ENCODE peak calls at places on chromosome 11, in eight cellular contexts. M, H, D, V, S, G, L and O are unnamed samples. For H3K36me3, the result is how much of the 10 kb centered on the place peaks cover.

GRCh38 chr11:80958966-80959365 is 1518.1 kb upstream of the TENM4 start:
- DNase-seq in V (no peak), S (no peak), D (no peak), H (no peak), L (no peak), G (no peak), M (no peak), O (no peak)

GRCh38 chr11:6606471-6607189 is 3.1 kb downstream of the ILK start:
- DNase-seq in L (peak), V (peak), S (peak), H (peak), G (peak), D (peak), M (peak), O (peak)

GRCh38 chr11:118998822-118999221 is 884 bp downstream of the CENATAC start:
- DNase-seq in M (no peak), H (no peak), G (no peak), V (no peak), D (no peak), S (peak), L (peak), O (no peak)

GRCh38 chr11:116653206-116653605 is 119.6 kb downstream of the BUD13 start:
- DNase-seq in D (no peak), M (no peak), G (no peak), S (no peak), L (no peak), H (no peak), V (no peak), O (no peak)

GRCh38 chr11:26442131-26442530 is 110.2 kb downstream of the ANO3 start:
- DNase-seq in S (no peak), M (no peak), H (no peak), G (no peak), D (no peak), V (no peak), L (peak), O (no peak)

GRCh38 chr11:130178441-130178971 is 18.9 kb downstream of the ST14 start:
- DNase-seq in H (peak), L (peak), D (peak), M (no peak), V (no peak), G (no peak), S (no peak), O (no peak)

GRCh38 chr11:116730241-116730561 is 42.6 kb downstream of the BUD13 start:
- DNase-seq in L (no peak), H (no peak), S (no peak), V (peak), M (no peak), D (no peak), G (no peak), O (no peak)

GRCh38 chr11:130516868-130517505 is 68.5 kb downstream of the ADAMTS15 start:
- DNase-seq in V (no peak), L (no peak), S (no peak), G (no peak), H (no peak), D (no peak), M (no peak), O (no peak)

GRCh38 chr11:16335236-16335962 is 20.9 kb downstream of the SOX6 start:
- DNase-seq in V (no peak), L (no peak), S (no peak), H (no peak), M (no peak), D (no peak), G (no peak), O (no peak)

GRCh38 chr11:95143106-95143681 is 53.5 kb downstream of the ENDOD1 start:
- DNase-seq in D (no peak), H (no peak), M (no peak), L (no peak), V (no peak), G (no peak), S (no peak), O (no peak)

GRCh38 chr11:19970944-19971343 is 189.3 kb downstream of the DBX1 start:
- DNase-seq in G (no peak), S (no peak), L (no peak), H (no peak), M (no peak), V (no peak), D (no peak), O (no peak)

GRCh38 chr11:87368876-87369480 is 331.2 kb downstream of the TMEM135 start:
- DNase-seq in G (no peak), L (peak), H (no peak), M (no peak), D (no peak), S (peak), V (no peak), O (no peak)

GRCh38 chr11:116861539-116861938 is 24.1 kb upstream of the APOA1 start:
- DNase-seq in G (no peak), H (no peak), L (peak), V (no peak), M (no peak), S (peak), D (no peak), O (no peak)

GRCh38 chr11:106468091-106468490 is 390.6 kb downstream of the AASDHPPT start:
- DNase-seq in S (peak), V (no peak), M (no peak), D (no peak), G (no peak), H (no peak), L (peak), O (no peak)

GRCh38 chr11:102850973-102851745 is 7.8 kb upstream of the MMP3 start:
- DNase-seq in V (no peak), D (no peak), H (no peak), L (peak), G (no peak), M (no peak), S (no peak), O (no peak)

GRCh38 chr11:14425621-14426020 is 66.6 kb upstream of the RRAS2 start:
- DNase-seq in M (no peak), S (no peak), G (no peak), V (no peak), H (no peak), L (no peak), D (no peak), O (no peak)

GRCh38 chr11:102036757-102037156 is 10.5 kb upstream of the CFAP300 start:
- DNase-seq in M (no peak), S (no peak), V (no peak), G (no peak), D (no peak), H (no peak), L (no peak), O (no peak)

GRCh38 chr11:72751293-72752087 is 718 bp downstream of the ARAP1 start:
- DNase-seq in S (no peak), G (no peak), V (no peak), M (no peak), L (no peak), D (no peak), H (peak), O (no peak)

GRCh38 chr11:77819921-77820564 is 479 bp downstream of the RSF1 start:
- DNase-seq in D (peak), M (peak), G (peak), H (peak), V (peak), L (peak), S (peak), O (peak)

GRCh38 chr11:71477637-71478011 is 24.6 kb downstream of the NADSYN1 start:
- DNase-seq in V (no peak), H (peak), L (no peak), S (no peak), M (no peak), D (no peak), G (no peak), O (no peak)

GRCh38 chr11:26777276-26777939 is 55.5 kb upstream of the SLC5A12 start:
- DNase-seq in D (no peak), M (no peak), S (no peak), H (no peak), L (no peak), V (no peak), G (no peak), O (no peak)

GRCh38 chr11:24509114-24509513 is 12.3 kb downstream of the LUZP2 start:
- DNase-seq in V (no peak), H (no peak), D (no peak), M (no peak), G (no peak), L (peak), S (peak), O (no peak)

GRCh38 chr11:125168875-125169537 is 4.5 kb downstream of the PKNOX2 start:
- DNase-seq in H (no peak), G (no peak), L (no peak), V (no peak), M (no peak), D (no peak), S (no peak), O (no peak)

GRCh38 chr11:19766810-19767209 is 54.2 kb downstream of the NAV2 start:
- DNase-seq in M (no peak), L (no peak), D (no peak), V (no peak), G (no peak), H (no peak), S (no peak), O (no peak)

GRCh38 chr11:2537896-2538855 is 93.4 kb downstream of the KCNQ1 start:
- DNase-seq in S (no peak), D (peak), H (peak), L (no peak), G (peak), M (peak), V (peak), O (no peak)

GRCh38 chr11:106101797-106102196 is 24.3 kb downstream of the AASDHPPT start:
- DNase-seq in L (peak), M (no peak), S (peak), V (no peak), H (no peak), D (no peak), G (no peak), O (no peak)

GRCh38 chr11:74749965-74750296 is 1.3 kb downstream of the RNF169 start:
- DNase-seq in S (no peak), H (no peak), D (no peak), G (no peak), M (no peak), L (no peak), V (no peak), O (no peak)

GRCh38 chr11:75667831-75668507 is 869 bp downstream of the MAP6 start:
- DNase-seq in G (peak), V (peak), L (peak), D (peak), H (peak), M (peak), S (peak), O (no peak)

GRCh38 chr11:64844330-64845124 is at the start of gene CDC42BPG:
- DNase-seq in L (peak), S (peak), V (no peak), M (no peak), H (peak), G (peak), D (peak), O (peak)

GRCh38 chr11:66281776-66282467 is 3.9 kb downstream of the CNIH2 start:
- DNase-seq in D (no peak), M (no peak), H (no peak), L (no peak), V (no peak), S (no peak), G (no peak), O (no peak)

DNA sequence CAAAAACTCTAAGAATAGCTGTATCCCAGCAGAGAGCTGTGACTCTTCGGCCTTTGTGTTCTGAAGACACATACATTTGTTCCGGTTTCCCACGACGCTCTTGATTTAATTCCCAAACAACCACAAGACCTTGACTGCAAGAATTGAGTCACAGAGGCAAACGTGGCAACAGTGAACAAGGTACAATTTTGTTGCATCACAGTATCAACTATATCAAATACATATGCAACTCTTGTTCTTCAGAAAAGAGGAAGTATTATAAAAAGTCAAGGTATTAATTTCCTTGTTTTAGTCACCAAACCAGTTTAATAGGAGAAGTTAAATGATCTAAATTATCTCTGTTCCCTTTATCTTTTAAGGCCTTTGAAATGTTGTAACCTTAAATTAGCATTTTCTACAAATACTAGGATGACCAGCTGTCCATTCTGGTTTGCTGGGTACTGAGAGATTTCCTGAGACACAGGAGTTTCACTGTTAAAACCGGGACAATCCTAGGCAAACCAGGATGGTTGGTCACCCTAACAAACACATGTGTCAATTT is 11.1 kb downstream of the HPS5 start:
- DNase-seq in S (no peak), G (no peak), D (no peak), M (no peak), H (no peak), L (peak), V (no peak), O (no peak)
- H3K36me3 ChIP-seq in S (under half), G (half or more), D (under half), M (under half), H (under half), L (under half), V (under half), O (under half)

GRCh38 chr11:726278-726915 is 20.4 kb downstream of the EPS8L2 start:
- DNase-seq in L (peak), M (peak), G (peak), V (peak), H (peak), S (no peak), D (peak), O (peak)
- H3K4me3 ChIP-seq in L (peak), M (no peak), G (peak), V (peak), H (no peak), S (no peak), D (peak), O (peak)

GRCh38 chr11:47485112-47485511 is 36.2 kb upstream of the RAPSN start:
- DNase-seq in G (peak), M (no peak), D (no peak), H (no peak), S (no peak), V (no peak), L (peak), O (no peak)

GRCh38 chr11:47488111-47488510 is 39.2 kb upstream of the RAPSN start:
- DNase-seq in V (no peak), M (no peak), G (no peak), D (no peak), L (no peak), H (no peak), S (no peak), O (no peak)

GRCh38 chr11:47489395-47489755 is 40.4 kb upstream of the RAPSN start:
- DNase-seq in M (no peak), L (no peak), D (no peak), S (no peak), G (no peak), H (no peak), V (no peak), O (no peak)

GRCh38 chr11:47487421-47487820 is 38.5 kb upstream of the RAPSN start:
- DNase-seq in V (no peak), S (no peak), D (no peak), L (no peak), G (no peak), H (no peak), M (no peak), O (no peak)

GRCh38 chr11:47488674-47489394 is 39.9 kb upstream of the RAPSN start:
- DNase-seq in S (no peak), M (no peak), G (no peak), V (no peak), L (no peak), H (no peak), D (peak), O (no peak)
- H3K36me3 ChIP-seq in S (under half), M (under half), G (under half), V (under half), L (under half), H (under half), D (under half), O (under half)

GRCh38 chr11:115407496-115407895 is 96.7 kb downstream of the CADM1 start:
- DNase-seq in H (no peak), V (no peak), D (no peak), G (no peak), M (no peak), S (no peak), L (no peak), O (no peak)
- H3K4me3 ChIP-seq in H (no peak), V (no peak), D (no peak), G (no peak), M (no peak), S (no peak), L (no peak), O (no peak)